ENCODE peak calls at places on chromosomes 12 and 14, in eight cellular contexts. One of them, this sample, is unnamed.

GRCh38 chr12:71447691-71448660 is 8.4 kb downstream of the LGR5 start:
- DNase-seq in WERI-Rb-1: no peak
- DNase-seq in spleen: no peak
- DNase-seq in left ventricle myocardium inferior: no peak
- DNase-seq in mesenchymal stem cell: peak
- DNase-seq in CD8-positive, alpha-beta memory T cell: no peak
- DNase-seq in heart right ventricle: no peak
- DNase-seq in Peyer's patch: no peak
- DNase-seq in this sample: no peak

GRCh38 chr14:41607119-41607785 is 576 bp downstream of the LRFN5 start:
- DNase-seq in WERI-Rb-1: no peak
- DNase-seq in spleen: no peak
- DNase-seq in left ventricle myocardium inferior: no peak
- DNase-seq in mesenchymal stem cell: peak
- DNase-seq in Peyer's patch: no peak
- DNase-seq in heart right ventricle: no peak
- DNase-seq in CD8-positive, alpha-beta memory T cell: no peak
- DNase-seq in this sample: no peak

GRCh38 chr14:99318959-99319295 is 46.9 kb upstream of the BCL11B start:
- DNase-seq in mesenchymal stem cell: no peak
- DNase-seq in Peyer's patch: no peak
- DNase-seq in spleen: peak
- DNase-seq in left ventricle myocardium inferior: no peak
- DNase-seq in CD8-positive, alpha-beta memory T cell: no peak
- DNase-seq in WERI-Rb-1: no peak
- DNase-seq in heart right ventricle: no peak
- DNase-seq in this sample: no peak

GRCh38 chr12:94875525-94875924 is 128.0 kb downstream of the NDUFA12 start:
- DNase-seq in left ventricle myocardium inferior: no peak
- DNase-seq in Peyer's patch: peak
- DNase-seq in spleen: no peak
- DNase-seq in mesenchymal stem cell: no peak
- DNase-seq in WERI-Rb-1: peak
- DNase-seq in CD8-positive, alpha-beta memory T cell: no peak
- DNase-seq in heart right ventricle: no peak
- DNase-seq in this sample: no peak

GRCh38 chr12:39365364-39366001 is 77.4 kb downstream of the KIF21A start:
- DNase-seq in heart right ventricle: no peak
- DNase-seq in CD8-positive, alpha-beta memory T cell: no peak
- DNase-seq in WERI-Rb-1: no peak
- DNase-seq in left ventricle myocardium inferior: no peak
- DNase-seq in spleen: no peak
- DNase-seq in Peyer's patch: no peak
- DNase-seq in mesenchymal stem cell: no peak
- DNase-seq in this sample: no peak

GRCh38 chr14:37545174-37545573 is 49.9 kb downstream of the FOXA1 start:
- DNase-seq in WERI-Rb-1: no peak
- DNase-seq in CD8-positive, alpha-beta memory T cell: no peak
- DNase-seq in Peyer's patch: no peak
- DNase-seq in left ventricle myocardium inferior: no peak
- DNase-seq in spleen: no peak
- DNase-seq in mesenchymal stem cell: no peak
- DNase-seq in heart right ventricle: no peak
- DNase-seq in this sample: no peak

GRCh38 chr12:116677202-116677651 is 60.6 kb downstream of the SPRING1 start:
- DNase-seq in WERI-Rb-1: no peak
- DNase-seq in left ventricle myocardium inferior: no peak
- DNase-seq in Peyer's patch: no peak
- DNase-seq in heart right ventricle: no peak
- DNase-seq in spleen: no peak
- DNase-seq in mesenchymal stem cell: no peak
- DNase-seq in CD8-positive, alpha-beta memory T cell: no peak
- DNase-seq in this sample: no peak

GRCh38 chr12:121246893-121247557 is 37.1 kb downstream of the P2RX4 start:
- DNase-seq in left ventricle myocardium inferior: no peak
- DNase-seq in heart right ventricle: no peak
- DNase-seq in WERI-Rb-1: no peak
- DNase-seq in Peyer's patch: no peak
- DNase-seq in CD8-positive, alpha-beta memory T cell: no peak
- DNase-seq in spleen: no peak
- DNase-seq in mesenchymal stem cell: no peak
- DNase-seq in this sample: no peak

GRCh38 chr14:34223302-34224150 is 238.5 kb downstream of the SPTSSA start:
- DNase-seq in left ventricle myocardium inferior: no peak
- DNase-seq in WERI-Rb-1: no peak
- DNase-seq in Peyer's patch: no peak
- DNase-seq in mesenchymal stem cell: no peak
- DNase-seq in heart right ventricle: no peak
- DNase-seq in CD8-positive, alpha-beta memory T cell: no peak
- DNase-seq in spleen: no peak
- DNase-seq in this sample: no peak

GRCh38 chr14:86296173-86296572 is 766.2 kb downstream of the FLRT2 start:
- DNase-seq in mesenchymal stem cell: peak
- DNase-seq in WERI-Rb-1: peak
- DNase-seq in left ventricle myocardium inferior: no peak
- DNase-seq in spleen: no peak
- DNase-seq in Peyer's patch: no peak
- DNase-seq in heart right ventricle: no peak
- DNase-seq in CD8-positive, alpha-beta memory T cell: no peak
- DNase-seq in this sample: no peak

GRCh38 chr14:38623661-38624060 is 367.8 kb upstream of the CLEC14A start:
- DNase-seq in mesenchymal stem cell: no peak
- DNase-seq in left ventricle myocardium inferior: no peak
- DNase-seq in WERI-Rb-1: no peak
- DNase-seq in Peyer's patch: no peak
- DNase-seq in CD8-positive, alpha-beta memory T cell: no peak
- DNase-seq in heart right ventricle: no peak
- DNase-seq in spleen: no peak
- DNase-seq in this sample: no peak

GRCh38 chr12:51389302-51389999 is 1.8 kb downstream of the GALNT6 start:
- DNase-seq in CD8-positive, alpha-beta memory T cell: no peak
- DNase-seq in spleen: no peak
- DNase-seq in mesenchymal stem cell: peak
- DNase-seq in heart right ventricle: no peak
- DNase-seq in WERI-Rb-1: no peak
- DNase-seq in left ventricle myocardium inferior: no peak
- DNase-seq in Peyer's patch: no peak
- DNase-seq in this sample: no peak

GRCh38 chr12:4454315-4454860 is 8.8 kb upstream of the FGF6 start:
- DNase-seq in left ventricle myocardium inferior: no peak
- DNase-seq in CD8-positive, alpha-beta memory T cell: no peak
- DNase-seq in WERI-Rb-1: no peak
- DNase-seq in Peyer's patch: no peak
- DNase-seq in spleen: no peak
- DNase-seq in mesenchymal stem cell: no peak
- DNase-seq in heart right ventricle: no peak
- DNase-seq in this sample: no peak

GRCh38 chr12:66648336-66648735 is 30.5 kb downstream of the GRIP1 start:
- DNase-seq in heart right ventricle: no peak
- DNase-seq in mesenchymal stem cell: peak
- DNase-seq in spleen: no peak
- DNase-seq in WERI-Rb-1: no peak
- DNase-seq in Peyer's patch: no peak
- DNase-seq in CD8-positive, alpha-beta memory T cell: no peak
- DNase-seq in left ventricle myocardium inferior: no peak
- DNase-seq in this sample: no peak

GRCh38 chr12:1410794-1411193 is 183.6 kb downstream of the FBXL14 start:
- DNase-seq in spleen: no peak
- DNase-seq in mesenchymal stem cell: no peak
- DNase-seq in heart right ventricle: no peak
- DNase-seq in CD8-positive, alpha-beta memory T cell: no peak
- DNase-seq in left ventricle myocardium inferior: no peak
- DNase-seq in WERI-Rb-1: no peak
- DNase-seq in Peyer's patch: no peak
- DNase-seq in this sample: no peak

GRCh38 chr12:63863658-63864455 is 19.4 kb downstream of the SRGAP1 start:
- DNase-seq in CD8-positive, alpha-beta memory T cell: no peak
- DNase-seq in WERI-Rb-1: no peak
- DNase-seq in Peyer's patch: no peak
- DNase-seq in left ventricle myocardium inferior: no peak
- DNase-seq in heart right ventricle: no peak
- DNase-seq in spleen: no peak
- DNase-seq in mesenchymal stem cell: no peak
- DNase-seq in this sample: no peak

GRCh38 chr12:48058771-48059170 is 47.1 kb downstream of the SENP1 start:
- DNase-seq in heart right ventricle: no peak
- DNase-seq in spleen: no peak
- DNase-seq in Peyer's patch: no peak
- DNase-seq in left ventricle myocardium inferior: no peak
- DNase-seq in mesenchymal stem cell: no peak
- DNase-seq in WERI-Rb-1: no peak
- DNase-seq in CD8-positive, alpha-beta memory T cell: no peak
- DNase-seq in this sample: no peak

GRCh38 chr12:51846911-51847829 is 1.3 kb downstream of the FIGNL2 start:
- DNase-seq in Peyer's patch: peak
- DNase-seq in CD8-positive, alpha-beta memory T cell: no peak
- DNase-seq in mesenchymal stem cell: peak
- DNase-seq in left ventricle myocardium inferior: peak
- DNase-seq in heart right ventricle: peak
- DNase-seq in WERI-Rb-1: peak
- DNase-seq in spleen: peak
- DNase-seq in this sample: peak

GRCh38 chr12:97306121-97306520 is 156.5 kb upstream of the RMST start:
- DNase-seq in spleen: no peak
- DNase-seq in left ventricle myocardium inferior: no peak
- DNase-seq in heart right ventricle: no peak
- DNase-seq in Peyer's patch: peak
- DNase-seq in WERI-Rb-1: no peak
- DNase-seq in mesenchymal stem cell: no peak
- DNase-seq in CD8-positive, alpha-beta memory T cell: no peak
- DNase-seq in this sample: no peak

GRCh38 chr12:78406776-78407335 is 457.7 kb upstream of the SYT1 start:
- DNase-seq in heart right ventricle: no peak
- DNase-seq in spleen: no peak
- DNase-seq in Peyer's patch: no peak
- DNase-seq in CD8-positive, alpha-beta memory T cell: no peak
- DNase-seq in WERI-Rb-1: no peak
- DNase-seq in mesenchymal stem cell: peak
- DNase-seq in left ventricle myocardium inferior: no peak
- DNase-seq in this sample: no peak

GRCh38 chr12:122659579-122659978 is 43.6 kb downstream of the HCAR2 start:
- DNase-seq in CD8-positive, alpha-beta memory T cell: no peak
- DNase-seq in Peyer's patch: no peak
- DNase-seq in WERI-Rb-1: no peak
- DNase-seq in heart right ventricle: no peak
- DNase-seq in left ventricle myocardium inferior: peak
- DNase-seq in mesenchymal stem cell: peak
- DNase-seq in spleen: no peak
- DNase-seq in this sample: no peak

GRCh38 chr12:52517005-52517835 is 3.0 kb downstream of the KRT5 start:
- DNase-seq in CD8-positive, alpha-beta memory T cell: no peak
- DNase-seq in Peyer's patch: no peak
- DNase-seq in heart right ventricle: no peak
- DNase-seq in mesenchymal stem cell: no peak
- DNase-seq in spleen: no peak
- DNase-seq in WERI-Rb-1: no peak
- DNase-seq in left ventricle myocardium inferior: no peak
- DNase-seq in this sample: no peak

DNA sequence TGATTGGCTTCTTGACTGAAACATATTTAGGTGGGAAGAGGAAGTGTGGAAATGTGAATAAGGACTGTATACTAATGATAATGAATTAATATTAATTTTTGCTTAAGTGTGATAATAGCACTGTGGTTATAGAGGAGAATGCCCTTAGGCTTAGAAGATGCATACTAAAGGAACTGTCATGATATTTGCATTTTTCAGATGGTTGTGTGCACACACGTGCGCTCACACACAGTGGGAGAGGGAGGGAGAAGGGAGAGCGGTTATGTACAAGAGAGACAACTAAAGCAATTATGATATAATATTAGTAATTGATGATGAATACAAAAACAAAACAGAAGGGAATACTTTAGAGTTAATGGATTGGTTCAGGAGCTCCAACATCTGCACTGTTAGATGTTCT is 54.2 kb downstream of the RCOR1 start:
- DNase-seq in left ventricle myocardium inferior: no peak
- DNase-seq in Peyer's patch: no peak
- DNase-seq in WERI-Rb-1: no peak
- DNase-seq in heart right ventricle: no peak
- DNase-seq in spleen: no peak
- DNase-seq in CD8-positive, alpha-beta memory T cell: no peak
- DNase-seq in mesenchymal stem cell: no peak
- DNase-seq in this sample: no peak
- H3K27ac ChIP-seq in left ventricle myocardium inferior: no peak
- H3K27ac ChIP-seq in Peyer's patch: no peak
- H3K27ac ChIP-seq in WERI-Rb-1: no peak
- H3K27ac ChIP-seq in heart right ventricle: no peak
- H3K27ac ChIP-seq in spleen: no peak
- H3K27ac ChIP-seq in CD8-positive, alpha-beta memory T cell: no peak
- H3K27ac ChIP-seq in mesenchymal stem cell: no peak
- H3K27ac ChIP-seq in this sample: no peak

GRCh38 chr14:93956514-93957332 is 19.6 kb downstream of the ASB2 start:
- DNase-seq in heart right ventricle: no peak
- DNase-seq in WERI-Rb-1: peak
- DNase-seq in CD8-positive, alpha-beta memory T cell: no peak
- DNase-seq in spleen: peak
- DNase-seq in left ventricle myocardium inferior: no peak
- DNase-seq in Peyer's patch: no peak
- DNase-seq in mesenchymal stem cell: no peak
- DNase-seq in this sample: no peak
- H3K27ac ChIP-seq in heart right ventricle: peak
- H3K27ac ChIP-seq in WERI-Rb-1: no peak
- H3K27ac ChIP-seq in CD8-positive, alpha-beta memory T cell: no peak
- H3K27ac ChIP-seq in spleen: no peak
- H3K27ac ChIP-seq in left ventricle myocardium inferior: peak
- H3K27ac ChIP-seq in Peyer's patch: peak
- H3K27ac ChIP-seq in mesenchymal stem cell: no peak
- H3K27ac ChIP-seq in this sample: no peak

DNA sequence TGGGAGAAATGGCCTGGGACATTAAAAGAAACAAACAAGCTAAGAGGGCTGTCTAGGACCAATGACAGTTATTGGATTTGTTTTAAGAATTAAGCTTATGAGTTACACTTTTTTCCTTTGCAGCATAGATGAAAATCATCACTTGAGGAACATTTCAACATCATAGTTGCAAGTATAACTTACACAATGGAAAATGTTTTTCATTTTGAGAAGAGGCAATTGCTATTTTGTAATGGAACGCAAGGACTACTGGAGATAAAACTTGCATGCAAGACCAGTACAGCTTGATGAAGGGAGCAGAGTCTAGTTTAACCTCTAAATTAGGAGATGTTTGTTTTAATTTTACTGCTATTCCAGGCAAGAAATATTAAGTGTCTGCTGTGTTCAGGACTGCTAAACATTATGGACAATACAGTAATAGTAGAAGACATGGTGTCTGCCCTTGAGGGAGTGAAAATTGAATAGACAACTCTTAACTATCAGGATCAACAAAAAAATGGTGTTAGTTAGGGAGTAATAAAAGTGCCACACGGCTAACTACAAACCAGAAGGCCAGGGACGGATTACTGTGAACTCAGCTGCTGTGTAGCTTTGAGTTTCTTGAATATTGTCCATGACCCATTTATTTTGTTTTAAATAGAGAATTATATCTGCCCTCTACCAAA is 374.5 kb downstream of the RAD51B start:
- DNase-seq in spleen: no peak
- DNase-seq in Peyer's patch: no peak
- DNase-seq in CD8-positive, alpha-beta memory T cell: no peak
- DNase-seq in left ventricle myocardium inferior: no peak
- DNase-seq in mesenchymal stem cell: no peak
- DNase-seq in heart right ventricle: no peak
- DNase-seq in WERI-Rb-1: no peak
- DNase-seq in this sample: no peak
- H3K27ac ChIP-seq in spleen: no peak
- H3K27ac ChIP-seq in Peyer's patch: peak
- H3K27ac ChIP-seq in CD8-positive, alpha-beta memory T cell: no peak
- H3K27ac ChIP-seq in left ventricle myocardium inferior: no peak
- H3K27ac ChIP-seq in mesenchymal stem cell: no peak
- H3K27ac ChIP-seq in heart right ventricle: no peak
- H3K27ac ChIP-seq in WERI-Rb-1: no peak
- H3K27ac ChIP-seq in this sample: peak

GRCh38 chr12:32921397-32921796 is 24.8 kb upstream of the PKP2 start:
- DNase-seq in CD8-positive, alpha-beta memory T cell: no peak
- DNase-seq in spleen: no peak
- DNase-seq in heart right ventricle: no peak
- DNase-seq in Peyer's patch: no peak
- DNase-seq in WERI-Rb-1: no peak
- DNase-seq in mesenchymal stem cell: no peak
- DNase-seq in left ventricle myocardium inferior: no peak
- DNase-seq in this sample: no peak
- H3K27ac ChIP-seq in CD8-positive, alpha-beta memory T cell: no peak
- H3K27ac ChIP-seq in spleen: no peak
- H3K27ac ChIP-seq in heart right ventricle: no peak
- H3K27ac ChIP-seq in Peyer's patch: no peak
- H3K27ac ChIP-seq in WERI-Rb-1: no peak
- H3K27ac ChIP-seq in mesenchymal stem cell: peak
- H3K27ac ChIP-seq in left ventricle myocardium inferior: no peak
- H3K27ac ChIP-seq in this sample: no peak